ENCODE peak calls at places on chromosomes 6 and 20, in five cellular contexts. One of them, this sample, is unnamed.

GRCh38 chr6:165042912-165043311 is 266.5 kb downstream of the C6orf118 start:
- DNase-seq in cardiac muscle cell: no peak
- DNase-seq in Panc1: no peak
- DNase-seq in hypothalamus: no peak
- DNase-seq in sciatic nerve: no peak
- DNase-seq in this sample: no peak

GRCh38 chr6:129359811-129360787 is 349.9 kb downstream of the ARHGAP18 start:
- DNase-seq in hypothalamus: no peak
- DNase-seq in cardiac muscle cell: no peak
- DNase-seq in sciatic nerve: no peak
- DNase-seq in Panc1: no peak
- DNase-seq in this sample: no peak

GRCh38 chr6:85714893-85715530 is 72.3 kb upstream of the SYNCRIP start:
- DNase-seq in Panc1: no peak
- DNase-seq in hypothalamus: no peak
- DNase-seq in sciatic nerve: no peak
- DNase-seq in cardiac muscle cell: no peak
- DNase-seq in this sample: no peak

GRCh38 chr6:88626460-88626859 is 337.0 kb downstream of the RNGTT start:
- DNase-seq in sciatic nerve: no peak
- DNase-seq in hypothalamus: no peak
- DNase-seq in cardiac muscle cell: no peak
- DNase-seq in Panc1: no peak
- DNase-seq in this sample: no peak

GRCh38 chr20:43571310-43571709 is 12.5 kb downstream of the SGK2 start:
- DNase-seq in cardiac muscle cell: no peak
- DNase-seq in sciatic nerve: no peak
- DNase-seq in Panc1: no peak
- DNase-seq in hypothalamus: no peak
- DNase-seq in this sample: no peak

GRCh38 chr20:5118220-5119142 is 1.3 kb downstream of the PCNA start:
- DNase-seq in Panc1: no peak
- DNase-seq in cardiac muscle cell: no peak
- DNase-seq in hypothalamus: no peak
- DNase-seq in sciatic nerve: no peak
- DNase-seq in this sample: no peak

GRCh38 chr20:40245829-40246228 is 443.2 kb downstream of the MAFB start:
- DNase-seq in hypothalamus: no peak
- DNase-seq in sciatic nerve: no peak
- DNase-seq in Panc1: no peak
- DNase-seq in cardiac muscle cell: no peak
- DNase-seq in this sample: no peak

GRCh38 chr20:46276531-46276930 is 31.8 kb downstream of the CDH22 start:
- DNase-seq in sciatic nerve: no peak
- DNase-seq in hypothalamus: no peak
- DNase-seq in Panc1: no peak
- DNase-seq in cardiac muscle cell: no peak
- DNase-seq in this sample: no peak

GRCh38 chr6:98041072-98041471 is 758.1 kb upstream of the MMS22L start:
- DNase-seq in cardiac muscle cell: no peak
- DNase-seq in hypothalamus: no peak
- DNase-seq in sciatic nerve: no peak
- DNase-seq in Panc1: no peak
- DNase-seq in this sample: peak; percentile 76

GRCh38 chr6:122778961-122779671 is 400 bp upstream of the FABP7 start:
- DNase-seq in hypothalamus: peak; percentile 47
- DNase-seq in cardiac muscle cell: peak; percentile 67
- DNase-seq in sciatic nerve: no peak
- DNase-seq in Panc1: no peak
- DNase-seq in this sample: peak; percentile 52

GRCh38 chr6:24899647-24900325 is 36.0 kb downstream of the RIPOR2 start:
- DNase-seq in sciatic nerve: no peak
- DNase-seq in hypothalamus: no peak
- DNase-seq in cardiac muscle cell: no peak
- DNase-seq in Panc1: no peak
- DNase-seq in this sample: no peak

GRCh38 chr6:20746024-20746423 is 211.8 kb downstream of the CDKAL1 start:
- DNase-seq in cardiac muscle cell: no peak
- DNase-seq in hypothalamus: no peak
- DNase-seq in sciatic nerve: no peak
- DNase-seq in Panc1: no peak
- DNase-seq in this sample: no peak

GRCh38 chr6:155530219-155530834 is 74.7 kb upstream of the NOX3 start:
- DNase-seq in Panc1: no peak
- DNase-seq in cardiac muscle cell: peak; percentile 30
- DNase-seq in sciatic nerve: no peak
- DNase-seq in hypothalamus: no peak
- DNase-seq in this sample: no peak